ENCODE peak calls at places on chromosomes 2 and 18, in seven cellular contexts. N, X, H, M, G, P and S are unnamed samples.

GRCh38 chr2:86706220-86706619 is 13.9 kb upstream of the RMND5A start:
- DNase-seq in M (no peak), P (no peak), N (no peak), G (no peak), H (no peak), X (no peak), S (no peak)

GRCh38 chr2:31748041-31748440 is 167.3 kb upstream of the SRD5A2 start:
- DNase-seq in H (no peak), P (no peak), N (no peak), G (no peak), X (no peak), M (no peak), S (no peak)

GRCh38 chr2:20599861-20600461 is 50.9 kb downstream of the HS1BP3 start:
- DNase-seq in H (no peak), G (no peak), P (no peak), M (peak), X (no peak), N (no peak), S (no peak)

GRCh38 chr18:61606068-61606660 is 272.9 kb downstream of the CDH20 start:
- DNase-seq in M (peak), X (peak), G (peak), P (peak), N (no peak), H (no peak), S (no peak)

GRCh38 chr2:147937744-147938349 is 82.7 kb downstream of the ORC4 start:
- DNase-seq in P (no peak), X (no peak), H (peak), N (peak), G (no peak), M (no peak), S (no peak)

GRCh38 chr18:36195427-36196122 is 8.3 kb downstream of the MOCOS start:
- DNase-seq in P (no peak), M (no peak), G (no peak), N (no peak), H (no peak), X (no peak), S (no peak)

GRCh38 chr18:21656402-21656801 is 44.3 kb downstream of the SNRPD1 start:
- DNase-seq in H (no peak), X (no peak), P (no peak), N (no peak), G (no peak), M (no peak), S (no peak)

GRCh38 chr2:20226152-20226545 is 1.2 kb upstream of the SDC1 start:
- DNase-seq in P (no peak), N (no peak), G (no peak), H (no peak), M (no peak), X (no peak), S (no peak)

GRCh38 chr2:26088038-26088643 is 54.3 kb downstream of the RAB10 start:
- DNase-seq in X (no peak), N (peak), H (no peak), P (no peak), M (no peak), G (no peak), S (no peak)

GRCh38 chr2:133522204-133522603 is 46.1 kb downstream of the NCKAP5 start:
- DNase-seq in H (no peak), N (no peak), P (no peak), X (no peak), M (no peak), G (no peak), S (no peak)

GRCh38 chr2:64766841-64767669 is 113.3 kb upstream of the SERTAD2 start:
- DNase-seq in H (no peak), X (no peak), G (no peak), M (no peak), N (peak), P (no peak), S (peak)

GRCh38 chr2:84654414-84654813 is 138.1 kb downstream of the DNAH6 start:
- DNase-seq in G (no peak), M (no peak), X (no peak), P (no peak), N (no peak), H (no peak), S (no peak)

GRCh38 chr2:1518891-1519530 is 105.7 kb downstream of the TPO start:
- DNase-seq in G (peak), M (no peak), H (no peak), X (no peak), P (peak), N (no peak), S (no peak)

GRCh38 chr2:25539141-25539540 is 134.2 kb downstream of the DTNB start:
- DNase-seq in X (no peak), H (no peak), M (no peak), P (no peak), N (no peak), G (no peak), S (no peak)

GRCh38 chr2:231321021-231321420 is 74.5 kb upstream of the B3GNT7 start:
- DNase-seq in H (no peak), X (no peak), G (peak), M (no peak), P (peak), N (no peak), S (no peak)

GRCh38 chr2:241890524-241891235 is 21.2 kb downstream of the RTP5 start:
- DNase-seq in M (no peak), X (no peak), P (peak), G (no peak), N (no peak), H (no peak), S (no peak)

GRCh38 chr2:173656086-173656485 is 301.4 kb downstream of the CDCA7 start:
- DNase-seq in G (no peak), N (no peak), H (no peak), P (no peak), M (no peak), X (no peak), S (no peak)

GRCh38 chr18:55607763-55608162 is 19.8 kb upstream of the TCF4 start:
- DNase-seq in X (no peak), N (no peak), H (no peak), P (no peak), G (no peak), M (no peak), S (no peak)

GRCh38 chr2:74269667-74270066 is 71.3 kb downstream of the MTHFD2 start:
- DNase-seq in H (no peak), N (no peak), M (no peak), P (no peak), G (no peak), X (no peak), S (no peak)

GRCh38 chr2:154762638-154763037 is 64.1 kb downstream of the KCNJ3 start:
- DNase-seq in H (no peak), P (no peak), M (no peak), X (no peak), G (no peak), N (no peak), S (no peak)

GRCh38 chr2:139790807-139791206 is 1010.6 kb upstream of the NXPH2 start:
- DNase-seq in X (no peak), M (no peak), P (no peak), N (peak), H (peak), G (no peak), S (no peak)

GRCh38 chr2:163343316-163343715 is 392.5 kb downstream of the FIGN start:
- DNase-seq in M (no peak), H (no peak), P (no peak), G (no peak), N (no peak), X (no peak), S (no peak)

GRCh38 chr2:24359701-24360049 is 661 bp downstream of the ITSN2 start:
- DNase-seq in M (peak), P (peak), X (peak), H (no peak), N (peak), G (peak), S (no peak)

GRCh38 chr2:231800493-231801091 is 14.3 kb downstream of the COPS7B start:
- DNase-seq in P (no peak), N (peak), X (no peak), H (peak), M (no peak), G (no peak), S (no peak)

GRCh38 chr18:39198376-39198775 is 1632.8 kb upstream of the CELF4 start:
- DNase-seq in N (no peak), M (no peak), G (no peak), H (no peak), X (no peak), P (no peak), S (no peak)

GRCh38 chr2:128438091-128438490 is 119.4 kb upstream of the HS6ST1 start:
- DNase-seq in P (no peak), G (no peak), X (no peak), H (no peak), M (peak), N (no peak), S (no peak)

GRCh38 chr2:236939271-236939670 is 146.4 kb upstream of the COPS8 start:
- DNase-seq in X (no peak), G (no peak), N (no peak), P (no peak), M (no peak), H (no peak), S (no peak)

GRCh38 chr2:239157269-239157668 is 243.6 kb downstream of the HDAC4 start:
- DNase-seq in P (peak), X (no peak), G (peak), H (no peak), M (peak), N (no peak), S (no peak)

GRCh38 chr2:234355052-234355720 is 141.7 kb downstream of the ARL4C start:
- DNase-seq in G (no peak), X (no peak), M (no peak), N (peak), P (no peak), H (no peak), S (peak)

GRCh38 chr2:60707750-60708371 is 48.2 kb upstream of the PAPOLG start:
- DNase-seq in H (peak), G (no peak), P (no peak), M (no peak), X (no peak), N (peak), S (peak)

GRCh38 chr2:36333350-36334012 is 22.1 kb upstream of the CRIM1 start:
- DNase-seq in M (no peak), X (no peak), H (no peak), P (no peak), N (no peak), G (no peak), S (no peak)

GRCh38 chr2:199602271-199602895 is 144.6 kb upstream of the SATB2 start:
- DNase-seq in N (peak), X (no peak), H (peak), M (no peak), P (no peak), G (no peak), S (no peak)

GRCh38 chr2:201130524-201131186 is 14.7 kb downstream of the CFLAR start:
- DNase-seq in H (no peak), X (no peak), N (peak), G (no peak), P (no peak), M (no peak), S (peak)

GRCh38 chr2:172081248-172082022 is 3.9 kb upstream of the DLX1 start:
- DNase-seq in H (no peak), M (no peak), P (no peak), X (no peak), G (no peak), N (no peak), S (no peak)

GRCh38 chr2:17166506-17166905 is 351.7 kb downstream of the RAD51AP2 start:
- DNase-seq in N (no peak), X (no peak), H (no peak), P (no peak), M (no peak), G (no peak), S (no peak)

GRCh38 chr2:160736148-160736547 is 242.5 kb upstream of the RBMS1 start:
- DNase-seq in M (no peak), N (no peak), X (no peak), G (no peak), H (no peak), P (no peak), S (no peak)

GRCh38 chr2:160735696-160736095 is 242.1 kb upstream of the RBMS1 start:
- DNase-seq in N (no peak), G (no peak), M (no peak), P (no peak), H (no peak), X (no peak), S (no peak)

GRCh38 chr2:160731415-160731814 is 237.8 kb upstream of the RBMS1 start:
- DNase-seq in X (no peak), H (no peak), P (no peak), M (no peak), N (no peak), G (no peak), S (no peak)

GRCh38 chr2:160730296-160730995 is 236.8 kb upstream of the RBMS1 start:
- DNase-seq in M (no peak), X (no peak), N (no peak), G (no peak), H (no peak), P (no peak), S (no peak)

GRCh38 chr2:160731856-160732255 is 238.2 kb upstream of the RBMS1 start:
- DNase-seq in N (no peak), M (no peak), P (no peak), H (no peak), X (no peak), G (no peak), S (no peak)
- TF ChIP-seq CTCF in N (no peak), M (no peak), P (no peak), H (no peak), X (no peak), G (no peak), S (no peak)

DNA sequence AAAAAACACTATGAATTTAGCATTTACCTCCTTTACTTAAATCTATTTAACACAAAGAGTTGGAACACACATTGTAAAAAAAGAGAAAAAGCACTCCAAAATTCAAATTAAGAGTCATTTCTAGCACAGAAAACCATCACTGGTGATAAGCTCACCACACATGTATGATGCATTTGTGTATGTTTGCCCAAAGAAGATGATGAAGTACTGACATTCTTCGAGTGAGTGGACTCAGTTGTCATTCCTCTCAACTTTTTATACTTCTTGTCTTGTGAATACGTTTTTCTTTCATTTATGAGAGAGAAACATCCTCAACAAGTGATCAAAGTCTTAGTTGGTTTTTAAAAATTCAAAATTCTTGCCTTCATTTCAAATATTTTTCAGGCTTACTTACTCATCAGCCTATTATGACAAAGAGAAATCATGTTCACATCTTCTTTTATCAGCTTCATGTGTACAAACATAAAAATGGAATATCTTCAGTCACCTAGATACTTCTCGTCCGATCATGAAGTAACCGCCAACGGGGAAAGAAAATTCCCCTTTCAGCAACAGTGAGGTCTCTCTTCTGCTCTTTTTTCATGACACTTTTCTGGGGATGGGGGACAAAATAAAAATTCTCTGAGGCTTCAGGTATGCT is 1.5 kb downstream of the DSEL start:
- DNase-seq in M (no peak), N (no peak), P (no peak), G (no peak), X (no peak), H (no peak), S (no peak)
- H3K4me3 ChIP-seq in M (peak), N (no peak), P (peak), G (peak), X (no peak), H (no peak), S (no peak)

GRCh38 chr2:15146960-15147359 is 414.2 kb downstream of the NBAS start:
- DNase-seq in G (no peak), X (no peak), P (no peak), M (no peak), N (no peak), H (no peak), S (no peak)
- TF ChIP-seq CTCF in G (no peak), X (no peak), P (no peak), M (no peak), N (no peak), H (no peak), S (no peak)

DNA sequence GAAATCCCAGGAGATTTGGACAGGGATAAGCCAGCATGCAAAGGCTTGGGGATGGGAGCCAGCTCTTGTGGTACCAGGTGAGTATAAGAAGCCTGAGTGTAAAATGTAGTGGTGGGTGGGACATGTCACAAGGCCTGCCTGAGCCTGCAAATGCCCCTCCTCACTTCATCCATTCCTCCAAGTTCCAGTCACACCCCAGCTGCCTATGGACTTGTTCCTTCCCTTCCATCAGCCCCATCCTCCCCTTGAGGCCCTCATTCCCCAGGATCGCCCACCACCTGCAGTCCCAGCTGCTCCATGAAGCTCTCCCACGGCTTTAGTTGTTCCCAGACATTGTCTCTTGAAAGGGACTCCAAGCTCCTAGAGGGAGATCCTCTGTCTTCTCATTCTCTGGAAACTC is 81.5 kb downstream of the MARCO start:
- DNase-seq in X (no peak), P (no peak), G (no peak), H (no peak), M (no peak), N (no peak), S (no peak)
- H3K4me3 ChIP-seq in X (no peak), P (no peak), G (no peak), H (no peak), M (no peak), N (no peak), S (no peak)

DNA sequence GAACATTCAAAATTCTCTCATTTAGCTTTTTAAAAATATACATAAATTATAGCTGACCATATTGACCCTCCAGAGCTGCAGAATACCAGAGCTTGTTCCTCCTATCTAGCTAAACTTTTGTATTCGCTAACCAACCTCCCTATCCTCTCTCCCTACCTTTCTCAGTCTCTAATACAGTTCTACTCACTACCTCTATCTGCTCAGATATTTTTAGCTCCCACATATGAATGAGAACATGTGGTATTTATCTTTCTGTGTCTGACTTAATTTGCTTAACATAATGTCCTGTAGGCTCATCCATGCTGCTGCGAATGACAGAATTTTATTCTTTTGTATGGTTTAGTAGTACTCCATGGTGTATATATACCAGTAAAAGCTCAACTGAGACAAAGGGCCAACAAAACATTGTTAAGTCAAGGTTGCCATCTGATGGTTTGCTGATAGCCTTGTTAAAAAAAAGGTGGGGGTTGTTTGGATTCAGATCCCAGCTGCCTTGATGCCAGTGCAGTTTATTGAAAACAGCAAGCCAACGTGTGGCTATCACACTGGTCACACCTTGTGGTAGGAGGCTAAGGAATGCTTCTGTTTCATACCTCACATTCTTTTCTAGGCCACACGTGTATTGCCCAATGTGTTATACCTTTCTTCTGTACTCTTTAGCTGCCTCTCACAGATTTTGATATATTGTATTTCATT is 101.5 kb downstream of the VWA3B start:
- DNase-seq in G (no peak), N (peak), X (no peak), H (peak), M (no peak), P (no peak), S (no peak)
- TF ChIP-seq CTCF in G (peak), N (peak), X (no peak), H (peak), M (no peak), P (no peak), S (no peak)